ENCODE peak calls at places on chromosomes 11 and 22, in seven cellular contexts. J is body of pancreas, F is pancreas, D is foreskin keratinocyte, P is upper lobe of right lung, W is heart left ventricle, L is PC-3. Y is an unnamed sample.

GRCh38 chr11:32312206-32312817 is 123.0 kb downstream of the WT1 start:
- DNase-seq in P (no peak), D (no peak), F (no peak), W (no peak), L (peak; percentile 77), J (no peak), Y (no peak)

GRCh38 chr11:119589011-119589410 is 140.0 kb downstream of the NECTIN1 start:
- DNase-seq in F (no peak), J (no peak), D (no peak), L (no peak), P (no peak), W (no peak), Y (no peak)

GRCh38 chr11:130314184-130314748 is 451 bp downstream of the ZBTB44 start:
- DNase-seq in P (peak; percentile 88), D (peak; percentile 57), J (peak; percentile 65), F (peak; percentile 68), W (peak; percentile 67), L (peak; percentile 62), Y (peak; percentile 86)

GRCh38 chr22:46897246-46897623 is 134.8 kb downstream of the TBC1D22A start:
- DNase-seq in D (no peak), F (no peak), L (peak; percentile 1), P (no peak), J (no peak), W (no peak), Y (no peak)

GRCh38 chr11:118437736-118438125 is 1.4 kb downstream of the KMT2A start:
- DNase-seq in F (peak; percentile 69), L (peak; percentile 44), J (peak; percentile 58), D (peak; percentile 37), W (peak; percentile 31), P (no peak), Y (peak; percentile 39)

GRCh38 chr22:39149915-39150847 is 2.3 kb downstream of the CBX7 start:
- DNase-seq in F (no peak), D (no peak), W (no peak), P (peak; percentile 60), J (no peak), L (no peak), Y (no peak)

GRCh38 chr22:38347181-38347943 is 30.1 kb upstream of the CSNK1E start:
- DNase-seq in W (no peak), L (no peak), D (no peak), F (no peak), P (peak; percentile 50), J (no peak), Y (peak; percentile 18)

GRCh38 chr11:38667359-38667758 is 2069.3 kb upstream of the RAG2 start:
- DNase-seq in D (no peak), J (no peak), L (no peak), W (no peak), P (no peak), F (no peak), Y (no peak)

GRCh38 chr11:19772480-19772879 is 59.8 kb downstream of the NAV2 start:
- DNase-seq in L (no peak), D (no peak), J (no peak), P (no peak), F (no peak), W (no peak), Y (no peak)

GRCh38 chr11:108196901-108197300 is 25.5 kb downstream of the NPAT start:
- DNase-seq in L (no peak), W (no peak), J (no peak), F (no peak), D (no peak), P (no peak), Y (no peak)

GRCh38 chr11:36373040-36374010 is 77.2 kb downstream of the PRR5L start:
- DNase-seq in F (no peak), L (no peak), D (no peak), J (no peak), P (no peak), W (no peak), Y (no peak)

GRCh38 chr22:46373838-46374662 is 38.5 kb downstream of the TRMU start:
- DNase-seq in F (no peak), P (no peak), L (no peak), J (no peak), W (no peak), D (no peak), Y (peak; percentile 77)

GRCh38 chr11:14193644-14194043 is 165.3 kb downstream of the RRAS2 start:
- DNase-seq in F (no peak), J (no peak), L (no peak), W (no peak), P (no peak), D (no peak), Y (no peak)

GRCh38 chr11:6251120-6251733 is 8.4 kb upstream of the CCKBR start:
- DNase-seq in D (peak; percentile 49), P (peak; percentile 80), J (peak; percentile 87), F (peak; percentile 82), L (peak; percentile 78), W (peak; percentile 49), Y (peak; percentile 88)

GRCh38 chr11:35006389-35007128 is 90.1 kb downstream of the PDHX start:
- DNase-seq in P (no peak), F (no peak), J (no peak), W (no peak), L (no peak), D (no peak), Y (no peak)

GRCh38 chr11:19666951-19667350 is 45.7 kb upstream of the NAV2 start:
- DNase-seq in D (no peak), W (no peak), P (no peak), L (no peak), J (no peak), F (no peak), Y (no peak)

GRCh38 chr11:6646631-6647281 is 8.9 kb downstream of the DCHS1 start:
- DNase-seq in L (no peak), D (no peak), P (no peak), W (peak; percentile 71), J (no peak), F (no peak), Y (peak; percentile 34)

GRCh38 chr22:17303441-17303839 is 65.8 kb upstream of the CECR2 start:
- DNase-seq in F (no peak), J (no peak), L (no peak), W (no peak), P (no peak), D (no peak), Y (no peak)

GRCh38 chr11:46918087-46918751 is at the start of gene LRP4:
- DNase-seq in D (no peak), J (peak; percentile 62), F (peak; percentile 65), P (no peak), W (peak; percentile 66), L (no peak), Y (peak; percentile 75)

GRCh38 chr11:131371791-131372104 is 1.3 kb downstream of the NTM start:
- DNase-seq in L (no peak), F (no peak), W (no peak), J (no peak), D (no peak), P (no peak), Y (no peak)

GRCh38 chr11:22193348-22194051 is 615 bp downstream of the ANO5 start:
- DNase-seq in F (peak; percentile 14), W (peak; percentile 8), P (peak; percentile 70), L (no peak), D (no peak), J (peak; percentile 31), Y (peak; percentile 46)

DNA sequence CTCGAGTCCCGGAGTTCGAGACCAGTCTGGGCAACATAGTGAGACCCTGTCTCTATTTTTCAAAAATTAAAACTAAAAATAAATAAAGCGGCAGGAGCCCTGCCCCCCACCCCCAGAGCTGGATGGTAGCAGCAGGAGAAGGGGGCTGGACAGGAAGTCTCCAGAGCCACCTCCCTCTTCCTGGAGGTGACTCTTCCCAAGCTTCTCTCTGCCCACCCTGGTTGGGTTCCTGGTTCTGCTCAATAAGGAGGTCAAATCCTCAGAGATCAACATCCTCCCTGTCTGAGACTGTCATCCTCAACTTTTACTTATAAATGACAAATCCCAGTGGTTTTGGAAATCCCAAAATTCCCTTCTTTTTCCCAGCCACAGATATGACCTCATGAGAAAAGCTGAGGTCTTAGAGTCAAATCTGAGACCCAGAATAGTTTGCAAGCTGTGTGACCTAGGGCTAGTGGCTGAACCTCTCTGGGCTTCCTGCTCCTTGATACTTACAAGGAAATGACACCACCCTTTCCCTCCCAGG is 987 bp downstream of the C1QTNF6 start:
- DNase-seq in L (no peak), D (peak; percentile 37), W (no peak), J (no peak), F (no peak), P (no peak), Y (peak; percentile 26)
- H3K4me1 ChIP-seq in L (peaks cover 56% of the 10 kb centered on the region), D (peaks cover 28% of the 10 kb centered on the region), W (peaks cover 40% of the 10 kb centered on the region), J (peaks cover 22% of the 10 kb centered on the region), F (peaks cover 6% of the 10 kb centered on the region), P (peaks cover 46% of the 10 kb centered on the region), Y (peaks cover 30% of the 10 kb centered on the region)

GRCh38 chr11:72896431-72896830 is 82.2 kb downstream of the ATG16L2 start:
- DNase-seq in F (no peak), P (no peak), J (no peak), W (no peak), L (no peak), D (no peak), Y (no peak)
- H3K4me1 ChIP-seq in F (no peaks in the 10 kb centered on the region), P (no peaks in the 10 kb centered on the region), J (no peaks in the 10 kb centered on the region), W (no peaks in the 10 kb centered on the region), L (peaks cover 15% of the 10 kb centered on the region), D (peaks cover 8% of the 10 kb centered on the region), Y (no peaks in the 10 kb centered on the region)

DNA sequence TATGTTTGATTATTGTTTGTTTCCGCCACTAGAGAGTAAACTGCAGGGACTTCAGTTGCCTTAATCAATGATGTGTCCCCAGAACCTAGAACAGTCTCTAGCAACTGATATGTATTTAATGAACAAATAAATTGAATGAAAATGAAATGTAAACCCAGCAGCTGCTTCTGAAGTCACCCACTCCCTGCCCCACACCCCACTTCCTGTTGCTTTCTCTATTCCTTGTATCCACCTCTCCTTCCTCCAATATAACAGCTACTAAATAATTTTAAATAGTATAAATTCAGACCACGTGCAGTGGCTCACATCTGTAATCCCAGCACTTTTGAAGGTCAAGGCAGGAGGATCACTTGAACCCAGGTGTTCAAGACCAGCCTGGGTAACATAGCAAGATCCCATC is 15.8 kb downstream of the MYH9 start:
- DNase-seq in W (no peak), J (no peak), P (no peak), D (peak; percentile 16), L (no peak), F (no peak), Y (no peak)
- H3K4me1 ChIP-seq in W (peaks cover 100% of the 10 kb centered on the region), J (peaks cover 96% of the 10 kb centered on the region), P (peaks cover 100% of the 10 kb centered on the region), D (peaks cover 86% of the 10 kb centered on the region), L (peaks cover 88% of the 10 kb centered on the region), F (peaks cover 96% of the 10 kb centered on the region), Y (peaks cover 98% of the 10 kb centered on the region)

GRCh38 chr11:2096001-2096918 is 42.9 kb downstream of the IGF2 start:
- DNase-seq in J (no peak), L (no peak), P (peak; percentile 43), F (no peak), W (no peak), D (no peak), Y (no peak)
- H3K4me1 ChIP-seq in J (peaks cover 61% of the 10 kb centered on the region), L (peaks cover 39% of the 10 kb centered on the region), P (peaks cover 29% of the 10 kb centered on the region), F (no peaks in the 10 kb centered on the region), W (peaks cover 52% of the 10 kb centered on the region), D (no peaks in the 10 kb centered on the region), Y (no peaks in the 10 kb centered on the region)

GRCh38 chr11:44865866-44866272 is 84.8 kb downstream of the TP53I11 start:
- DNase-seq in D (no peak), J (peak; percentile 78), W (peak; percentile 67), P (no peak), F (peak; percentile 57), L (peak; percentile 18), Y (no peak)
- H3K4me1 ChIP-seq in D (peaks cover 5% of the 10 kb centered on the region), J (peaks cover 9% of the 10 kb centered on the region), W (peaks cover 24% of the 10 kb centered on the region), P (peaks cover 15% of the 10 kb centered on the region), F (no peaks in the 10 kb centered on the region), L (peaks cover 16% of the 10 kb centered on the region), Y (peaks cover 2% of the 10 kb centered on the region)

GRCh38 chr11:66081505-66081904 is 11.4 kb downstream of the PACS1 start:
- DNase-seq in P (no peak), L (peak; percentile 91), F (peak; percentile 45), J (peak; percentile 76), W (peak; percentile 43), D (peak; percentile 81), Y (peak; percentile 72)
- H3K4me1 ChIP-seq in P (peaks cover 45% of the 10 kb centered on the region), L (peaks cover 41% of the 10 kb centered on the region), F (peaks cover 51% of the 10 kb centered on the region), J (peaks cover 51% of the 10 kb centered on the region), W (peaks cover 50% of the 10 kb centered on the region), D (peaks cover 20% of the 10 kb centered on the region), Y (peaks cover 24% of the 10 kb centered on the region)